ENCODE peak calls at places on chromosomes 6 and 20, in five cellular contexts. O, B, A, U and L are unnamed samples.
A peak's percentile ranks its signal among the peaks of the same experiment; 100 is the strongest.

GRCh38 chr20:39021748-39022147 is 59.6 kb downstream of the DHX35 start:
- DNase-seq in O (no peak), B (no peak), A (no peak), U (no peak), L (no peak)

GRCh38 chr20:61852268-61853072 is 213.2 kb downstream of the TAF4 start:
- DNase-seq in O (no peak), B (no peak), A (no peak), U (no peak), L (no peak)

GRCh38 chr6:43725643-43726580 is 38.3 kb upstream of the MRPS18A start:
- DNase-seq in O (no peak), B (no peak), A (no peak), U (no peak), L (peak; percentile 55)

GRCh38 chr6:101266063-101266462 is 127.4 kb upstream of the GRIK2 start:
- DNase-seq in O (no peak), B (no peak), A (no peak), U (no peak), L (no peak)

GRCh38 chr6:159062965-159063364 is 18.2 kb upstream of the TAGAP start:
- DNase-seq in O (no peak), B (no peak), A (no peak), U (no peak), L (no peak)

GRCh38 chr20:62770111-62770910 is 26.0 kb upstream of the MRGBP start:
- DNase-seq in O (no peak), B (no peak), A (no peak), U (no peak), L (no peak)

GRCh38 chr20:59672576-59672975 is 68.2 kb downstream of the PHACTR3 start:
- DNase-seq in O (no peak), B (no peak), A (no peak), U (no peak), L (no peak)

GRCh38 chr6:146028250-146028789 is 542 bp upstream of the GRM1 start:
- DNase-seq in O (peak; percentile 21), B (peak; percentile 46), A (peak; percentile 6), U (peak; percentile 1), L (peak; percentile 67)

GRCh38 chr6:71403422-71404134 is 115.0 kb downstream of the OGFRL1 start:
- DNase-seq in O (no peak), B (no peak), A (no peak), U (no peak), L (no peak)

GRCh38 chr20:58233881-58234528 is 5.6 kb upstream of the ANKRD60 start:
- DNase-seq in O (peak; percentile 65), B (no peak), A (no peak), U (no peak), L (no peak)

GRCh38 chr6:160733045-160733646 is 31.1 kb downstream of the PLG start:
- DNase-seq in O (peak; percentile 25), B (peak; percentile 35), A (peak; percentile 31), U (no peak), L (no peak)

GRCh38 chr6:33812669-33813068 is 8.9 kb upstream of the MLN start:
- DNase-seq in O (no peak), B (peak; percentile 23), A (peak; percentile 16), U (no peak), L (no peak)

GRCh38 chr6:106586815-106587214 is 42.5 kb downstream of the RTN4IP1 start:
- DNase-seq in O (no peak), B (peak; percentile 83), A (no peak), U (no peak), L (no peak)

GRCh38 chr6:56786256-56786655 is 143.6 kb upstream of the DST start:
- DNase-seq in O (no peak), B (no peak), A (no peak), U (no peak), L (no peak)

GRCh38 chr20:59583428-59584277 is 20.7 kb upstream of the PHACTR3 start:
- DNase-seq in O (no peak), B (no peak), A (no peak), U (no peak), L (no peak)

GRCh38 chr6:34688956-34689355 is 7.6 kb downstream of the ILRUN start:
- DNase-seq in O (no peak), B (no peak), A (no peak), U (no peak), L (no peak)

GRCh38 chr6:129184324-129184723 is 301.4 kb downstream of the LAMA2 start:
- DNase-seq in O (no peak), B (no peak), A (no peak), U (no peak), L (no peak)

GRCh38 chr6:28707387-28708282 is 182.0 kb downstream of the GPX5 start:
- DNase-seq in O (no peak), B (no peak), A (no peak), U (no peak), L (no peak)

GRCh38 chr6:131067521-131067920 is 4.5 kb upstream of the EPB41L2 start:
- DNase-seq in O (no peak), B (no peak), A (no peak), U (no peak), L (no peak)

GRCh38 chr6:72238900-72239299 is 352.6 kb downstream of the RIMS1 start:
- DNase-seq in O (no peak), B (peak; percentile 36), A (no peak), U (no peak), L (no peak)

GRCh38 chr6:106547961-106548453 is 81.3 kb downstream of the RTN4IP1 start:
- DNase-seq in O (peak; percentile 29), B (peak; percentile 94), A (no peak), U (no peak), L (no peak)

GRCh38 chr20:34328928-34329677 is 25.9 kb upstream of the AHCY start:
- DNase-seq in O (no peak), B (no peak), A (no peak), U (no peak), L (no peak)

GRCh38 chr20:34334654-34335407 is 28.2 kb upstream of the ITCH start:
- DNase-seq in O (no peak), B (peak; percentile 66), A (no peak), U (no peak), L (no peak)

GRCh38 chr20:34331838-34332237 is 28.7 kb upstream of the AHCY start:
- DNase-seq in O (no peak), B (no peak), A (no peak), U (no peak), L (no peak)

GRCh38 chr20:34333786-34334185 is 29.3 kb upstream of the ITCH start:
- DNase-seq in O (no peak), B (no peak), A (no peak), U (no peak), L (no peak)

GRCh38 chr20:34332262-34332920 is 29.2 kb upstream of the AHCY start:
- DNase-seq in O (no peak), B (no peak), A (no peak), U (no peak), L (no peak)
- H3K4me3 ChIP-seq in O (no peak overlapping the region), B (no peak overlapping the region), A (no peak overlapping the region), U (no peak overlapping the region), L (no peak overlapping the region)

DNA sequence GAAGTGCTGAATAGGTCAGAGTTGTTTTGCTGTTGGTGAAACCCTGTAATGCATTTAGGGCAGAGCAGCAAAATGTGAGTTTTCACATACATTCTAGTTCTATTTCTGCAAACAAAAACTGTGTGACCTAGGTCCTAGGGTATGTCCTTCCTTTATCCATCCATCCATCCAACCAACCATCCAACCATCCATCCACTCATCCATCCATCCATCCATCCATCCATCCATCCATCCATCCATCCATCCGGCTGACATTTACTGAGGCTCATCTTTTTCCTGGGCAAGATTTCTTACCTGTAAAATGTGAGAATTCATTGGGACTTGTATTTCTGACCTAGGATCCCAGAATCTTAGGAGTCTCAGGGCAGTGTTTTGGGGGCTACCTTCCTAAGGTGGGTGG is 14.5 kb downstream of the PNPLA1 start:
- DNase-seq in O (no peak), B (no peak), A (no peak), U (no peak), L (no peak)
- H3K27ac ChIP-seq in O (no peak overlapping the region), B (no peak overlapping the region), A (no peak overlapping the region), U (no peak overlapping the region), L (no peak overlapping the region)

GRCh38 chr20:608970-609369 is 1.1 kb downstream of the TCF15 start:
- DNase-seq in O (no peak), B (no peak), A (no peak), U (no peak), L (no peak)

GRCh38 chr20:611843-612185 is 1.7 kb upstream of the TCF15 start:
- DNase-seq in O (no peak), B (no peak), A (no peak), U (no peak), L (no peak)

GRCh38 chr20:611047-611842 is 1.1 kb upstream of the TCF15 start:
- DNase-seq in O (no peak), B (no peak), A (no peak), U (no peak), L (no peak)

GRCh38 chr20:609371-609964 is 641 bp downstream of the TCF15 start:
- DNase-seq in O (no peak), B (no peak), A (no peak), U (no peak), L (no peak)

GRCh38 chr20:610130-611046 is at the start of gene TCF15:
- DNase-seq in O (peak; percentile 75), B (peak; percentile 4), A (no peak), U (no peak), L (no peak)
- H3K4me3 ChIP-seq in O (peak within 1 kb of the TSS; percentile 69), B (no peak within 1 kb of the TSS), A (no peak within 1 kb of the TSS), U (no peak within 1 kb of the TSS), L (peak within 1 kb of the TSS; percentile 14)

DNA sequence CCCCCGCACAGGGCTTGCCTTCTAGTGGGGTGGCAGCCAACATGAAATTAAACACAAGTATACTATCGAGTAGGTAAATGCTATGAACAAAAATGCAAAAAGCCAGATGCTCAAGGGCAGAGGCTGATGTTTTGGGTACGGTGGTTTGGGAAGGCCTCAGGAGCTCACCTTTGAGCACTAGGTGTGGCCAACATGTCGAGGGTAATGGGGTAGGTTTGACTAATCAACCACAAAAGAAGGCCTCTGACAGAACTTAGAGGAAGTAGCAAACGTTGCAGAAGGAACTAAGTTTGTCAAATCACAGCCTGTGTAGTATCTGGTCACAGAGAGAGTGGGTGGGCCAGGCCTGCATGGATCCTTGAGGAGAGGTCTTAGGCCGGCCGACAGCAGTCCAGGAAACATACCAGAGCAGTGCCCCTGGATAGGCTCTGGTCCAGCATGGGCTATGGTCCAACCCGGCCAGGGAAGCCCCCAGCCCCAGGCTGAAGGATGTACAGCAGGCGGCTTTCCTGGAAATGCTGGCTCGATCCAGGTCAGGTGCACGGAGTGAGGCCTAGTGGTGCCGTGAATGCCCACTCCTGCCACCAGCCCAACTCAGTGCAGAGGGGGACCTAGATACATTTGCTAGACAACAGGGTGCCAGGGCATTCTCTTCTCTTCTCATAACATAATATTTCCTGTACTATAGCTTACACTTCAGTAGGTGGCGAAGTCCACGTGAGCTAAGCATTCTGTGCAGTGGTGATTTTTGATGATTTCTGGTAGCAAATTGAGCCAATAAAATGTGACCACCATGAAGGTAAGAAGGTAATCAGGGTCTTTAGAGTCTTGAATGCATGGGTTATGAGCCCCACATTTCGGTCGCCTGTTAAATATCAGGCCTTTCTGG is 56.3 kb upstream of the CD93 start:
- DNase-seq in O (no peak), B (peak; percentile 63), A (no peak), U (no peak), L (peak; percentile 67)
- H3K27ac ChIP-seq in O (no peak overlapping the region), B (peak overlapping the region; percentile 51), A (peak overlapping the region; percentile 80), U (peak overlapping the region; percentile 16), L (peak overlapping the region; percentile 91)

GRCh38 chr6:150025201-150025917 is at the start of gene RAET1L:
- DNase-seq in O (no peak), B (peak; percentile 88), A (peak; percentile 56), U (no peak), L (no peak)
- H3K4me3 ChIP-seq in O (no peak within 1 kb of the TSS), B (peak within 1 kb of the TSS; percentile 36), A (no peak within 1 kb of the TSS), U (no peak within 1 kb of the TSS), L (peak within 1 kb of the TSS; percentile 37)